ENCODE peak calls at places on chromosomes 13 and 19, in five cellular contexts. E, B, P, T and O are unnamed samples.

GRCh38 chr13:112849500-112849899 is 119.5 kb upstream of the MCF2L start:
- DNase-seq in E (peak), B (no peak), P (peak), T (no peak), O (no peak)

GRCh38 chr19:36418287-36419001 is at the start of gene ZFP82:
- DNase-seq in E (peak), B (peak), P (peak), T (peak), O (peak)

GRCh38 chr13:30355405-30355741 is 48.0 kb upstream of the KATNAL1 start:
- DNase-seq in E (no peak), B (peak), P (peak), T (peak), O (peak)

GRCh38 chr19:41205995-41206394 is 13.0 kb downstream of the CYP2S1 start:
- DNase-seq in E (no peak), B (no peak), P (no peak), T (no peak), O (no peak)

GRCh38 chr13:87244256-87244870 is 426.8 kb upstream of the SLITRK5 start:
- DNase-seq in E (no peak), B (no peak), P (no peak), T (no peak), O (no peak)

GRCh38 chr19:56537442-56537841 is 1.3 kb upstream of the ZFP28 start:
- DNase-seq in E (no peak), B (no peak), P (no peak), T (no peak), O (no peak)

GRCh38 chr13:40666905-40667621 is 622 bp upstream of the FOXO1 start:
- DNase-seq in E (peak), B (peak), P (peak), T (peak), O (peak)

GRCh38 chr19:55867101-55867500 is 30.8 kb downstream of the NLRP4 start:
- DNase-seq in E (no peak), B (no peak), P (no peak), T (no peak), O (no peak)

GRCh38 chr13:52454459-52454824 is 836 bp upstream of the CKAP2 start:
- DNase-seq in E (no peak), B (no peak), P (no peak), T (no peak), O (no peak)